ENCODE peak calls at places on chromosome 4, in four cellular contexts. V is GM23338, M is thyroid gland, D is lung. C is an unnamed sample. For H3K27me3, the result is how much of the 10 kb centered on the place peaks cover.

GRCh38 chr4:2348786-2349185 is 69.7 kb downstream of the ZFYVE28 start:
- DNase-seq in M (no peak), V (no peak), D (no peak), C (no peak)

GRCh38 chr4:122874194-122874593 is 47.6 kb downstream of the FGF2 start:
- DNase-seq in M (no peak), D (no peak), V (no peak), C (no peak)

GRCh38 chr4:6692806-6693205 is 872 bp upstream of the S100P start:
- DNase-seq in D (no peak), M (no peak), V (no peak), C (no peak)

GRCh38 chr4:102826105-102826889 is 1.1 kb downstream of the UBE2D3 start:
- DNase-seq in M (no peak), D (no peak), V (no peak), C (peak)

GRCh38 chr4:3530663-3531254 is 1.5 kb downstream of the LRPAP1 start:
- DNase-seq in D (no peak), V (no peak), M (no peak), C (no peak)

GRCh38 chr4:177487977-177488376 is 45.7 kb upstream of the AGA start:
- DNase-seq in D (no peak), M (no peak), V (no peak), C (no peak)

GRCh38 chr4:87363552-87363951 is 27.4 kb downstream of the HSD17B11 start:
- DNase-seq in M (no peak), V (no peak), D (no peak), C (no peak)

GRCh38 chr4:153788419-153789276 is at the start of gene SFRP2:
- DNase-seq in D (no peak), V (peak), M (peak), C (no peak)

GRCh38 chr4:789571-790465 is 36.1 kb downstream of the CPLX1 start:
- DNase-seq in D (no peak), V (no peak), M (no peak), C (no peak)

GRCh38 chr4:1813231-1813630 is 20.1 kb downstream of the FGFR3 start:
- DNase-seq in D (no peak), V (no peak), M (no peak), C (no peak)

GRCh38 chr4:148053298-148054003 is 321.6 kb downstream of the ARHGAP10 start:
- DNase-seq in V (no peak), M (no peak), D (no peak), C (no peak)

GRCh38 chr4:27638163-27638915 is 777.7 kb downstream of the STIM2 start:
- DNase-seq in D (no peak), V (no peak), M (no peak), C (no peak)

GRCh38 chr4:15930314-15930713 is 8.2 kb downstream of the FGFBP1 start:
- DNase-seq in D (no peak), V (no peak), M (peak), C (no peak)

GRCh38 chr4:39521253-39521908 is 5.9 kb downstream of the UGDH start:
- DNase-seq in V (no peak), M (no peak), D (no peak), C (no peak)

GRCh38 chr4:71367546-71367945 is 28.7 kb downstream of the SLC4A4 start:
- DNase-seq in M (no peak), V (no peak), D (no peak), C (no peak)

GRCh38 chr4:93791570-93792195 is 36.9 kb upstream of the ATOH1 start:
- DNase-seq in V (peak), D (peak), M (peak), C (peak)

GRCh38 chr4:154507170-154507569 is 15.6 kb upstream of the DCHS2 start:
- DNase-seq in V (peak), D (no peak), M (peak), C (no peak)

GRCh38 chr4:155434904-155435303 is 58.1 kb upstream of the MAP9 start:
- DNase-seq in V (no peak), M (no peak), D (no peak), C (no peak)

GRCh38 chr4:39480902-39481695 is 22.2 kb downstream of the LIAS start:
- DNase-seq in M (no peak), D (no peak), V (no peak), C (no peak)

GRCh38 chr4:123848615-123849014 is 452.0 kb downstream of the SPRY1 start:
- DNase-seq in D (no peak), V (no peak), M (no peak), C (no peak)

GRCh38 chr4:145580906-145581305 is 38.3 kb upstream of the MMAA start:
- DNase-seq in V (no peak), M (no peak), D (no peak), C (no peak)

GRCh38 chr4:87014284-87014782 is 79.5 kb downstream of the AFF1 start:
- DNase-seq in M (no peak), V (no peak), D (no peak), C (no peak)

GRCh38 chr4:138561906-138562305 is 319.8 kb upstream of the SLC7A11 start:
- DNase-seq in M (no peak), D (no peak), V (no peak), C (no peak)

GRCh38 chr4:72767903-72768817 is 199.1 kb upstream of the ADAMTS3 start:
- DNase-seq in D (no peak), M (peak), V (no peak), C (no peak)

GRCh38 chr4:74654230-74654681 is 140.1 kb downstream of the BTC start:
- DNase-seq in M (no peak), V (no peak), D (no peak), C (no peak)

GRCh38 chr4:15479089-15479912 is 9.6 kb downstream of the CC2D2A start:
- DNase-seq in V (peak), D (peak), M (peak), C (peak)

GRCh38 chr4:89136525-89136924 is 25.2 kb downstream of the TIGD2 start:
- DNase-seq in V (no peak), M (no peak), D (no peak), C (no peak)

GRCh38 chr4:153483432-153484418 is 17.6 kb downstream of the TMEM131L start:
- DNase-seq in V (no peak), M (no peak), D (no peak), C (no peak)

GRCh38 chr4:8841678-8842268 is 29.9 kb downstream of the HMX1 start:
- DNase-seq in M (no peak), V (no peak), D (no peak), C (no peak)

GRCh38 chr4:8840006-8840793 is 31.4 kb downstream of the HMX1 start:
- DNase-seq in M (no peak), D (no peak), V (peak), C (no peak)

GRCh38 chr4:8842614-8843013 is 29.0 kb downstream of the HMX1 start:
- DNase-seq in M (no peak), V (no peak), D (no peak), C (no peak)

GRCh38 chr4:8838911-8839431 is 32.7 kb downstream of the HMX1 start:
- DNase-seq in D (no peak), M (no peak), V (no peak), C (no peak)

GRCh38 chr4:8840816-8841455 is 30.7 kb downstream of the HMX1 start:
- DNase-seq in M (no peak), V (no peak), D (no peak), C (no peak)
- TF ChIP-seq CTCF in M (no peak), V (no peak), D (no peak), C (no peak)

GRCh38 chr4:139973015-139973414 is 181.0 kb downstream of the MAML3 start:
- DNase-seq in D (no peak), V (peak), M (no peak), C (no peak)
- H3K27me3 ChIP-seq in D (under half), V (half or more), M (under half), C (under half)

DNA sequence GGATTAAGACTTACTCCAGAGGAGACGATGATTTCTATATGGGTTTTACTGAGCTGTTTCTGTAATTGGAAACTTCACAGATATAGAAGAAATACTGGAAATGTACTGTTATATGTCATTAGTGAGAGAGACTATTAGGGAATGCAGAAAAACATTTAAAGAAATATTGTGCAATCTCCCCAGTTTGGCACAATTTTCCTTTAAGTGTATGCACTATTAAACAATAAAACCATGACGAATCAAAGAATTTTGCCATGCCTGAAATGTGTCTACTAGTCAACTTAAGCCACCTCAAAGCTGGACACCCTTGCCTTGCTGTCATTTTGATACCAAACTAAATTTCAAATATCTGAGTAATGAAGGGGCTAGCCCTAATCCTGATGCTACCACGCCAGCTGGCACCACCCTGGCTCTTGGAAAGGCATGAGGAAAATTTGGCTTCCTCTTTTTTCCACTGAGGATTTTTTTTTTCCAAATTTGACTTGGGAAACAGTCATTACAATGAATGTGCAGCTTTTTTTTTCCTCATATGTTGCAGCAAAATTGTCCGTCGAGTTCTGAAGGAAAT is 36.1 kb downstream of the MTTP start:
- DNase-seq in M (no peak), V (no peak), D (no peak), C (no peak)
- H3K4me3 ChIP-seq in M (no peak), V (no peak), D (no peak), C (no peak)

DNA sequence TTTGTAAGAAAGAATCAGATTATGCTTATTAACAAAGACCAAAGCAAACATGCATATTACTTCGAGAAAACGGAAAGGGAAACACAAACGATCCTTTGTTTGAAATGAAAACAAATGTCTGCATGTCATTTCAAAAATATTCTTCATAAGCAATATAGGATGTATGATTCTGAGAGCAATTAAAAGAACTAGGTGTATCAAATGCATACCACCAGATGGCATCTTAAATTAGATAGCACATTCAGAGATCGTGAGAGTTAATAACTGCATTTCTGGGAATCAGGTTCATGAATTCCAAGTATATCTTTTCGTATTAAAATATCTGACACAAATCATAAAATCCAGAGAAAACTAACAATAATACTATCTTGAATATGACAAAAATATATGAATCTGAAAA is 159.5 kb downstream of the PPP3CA start:
- DNase-seq in D (no peak), V (no peak), M (no peak), C (no peak)
- TF ChIP-seq CTCF in D (no peak), V (no peak), M (no peak), C (peak)

DNA sequence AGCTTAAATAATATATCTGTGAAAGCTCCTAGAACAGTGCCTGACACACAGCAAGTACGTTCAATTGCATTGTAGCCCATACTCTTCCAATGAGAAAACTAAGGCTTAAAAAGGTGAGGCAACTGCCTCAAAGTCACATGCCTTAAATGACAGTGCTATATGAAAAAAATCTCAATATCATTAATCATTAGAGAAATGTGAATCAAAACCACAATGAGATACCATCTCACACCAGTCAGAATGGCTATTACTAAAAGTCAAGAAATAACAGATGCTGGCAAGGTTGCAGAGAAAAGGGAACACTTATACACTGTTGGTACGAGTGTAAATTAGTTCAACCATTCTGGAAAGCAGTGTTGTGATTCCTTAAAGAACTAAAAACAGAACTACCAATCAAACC is 151.3 kb downstream of the CHIC2 start:
- DNase-seq in M (no peak), D (no peak), V (no peak), C (no peak)
- H3K27me3 ChIP-seq in M (under half), D (under half), V (under half), C (under half)

GRCh38 chr4:165210566-165210965 is 3.2 kb downstream of the KLHL2 start:
- DNase-seq in V (no peak), D (no peak), M (no peak), C (no peak)

GRCh38 chr4:165208322-165208652 is 926 bp downstream of the KLHL2 start:
- DNase-seq in M (peak), V (no peak), D (no peak), C (no peak)

GRCh38 chr4:165208741-165209388 is 1.5 kb downstream of the KLHL2 start:
- DNase-seq in V (no peak), M (peak), D (no peak), C (no peak)

GRCh38 chr4:165207431-165208321 is at the start of gene KLHL2:
- DNase-seq in M (peak), V (peak), D (peak), C (peak)

DNA sequence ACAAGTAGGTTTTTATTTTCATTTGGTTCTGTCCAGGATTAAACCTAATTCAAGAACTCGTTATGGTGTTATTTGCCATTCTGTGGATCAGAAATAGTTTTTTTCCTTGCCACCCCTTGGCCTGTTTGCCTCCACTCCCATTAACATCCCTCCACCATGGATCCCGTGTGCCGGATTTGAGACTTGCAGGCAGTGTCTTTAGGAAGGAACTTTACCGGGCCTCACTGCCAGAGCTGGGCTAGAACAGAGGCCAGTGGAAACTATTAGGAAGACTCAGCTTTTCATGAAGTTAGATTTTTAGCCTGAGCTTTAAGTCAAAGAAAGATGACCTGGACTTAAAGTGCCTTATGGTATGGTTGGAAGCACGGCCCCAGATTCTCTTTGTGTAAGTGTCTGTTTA is 2.4 kb downstream of the KLHL2 start:
- DNase-seq in V (no peak), M (no peak), D (no peak), C (no peak)
- H3K4me3 ChIP-seq in V (no peak), M (no peak), D (no peak), C (no peak)

DNA sequence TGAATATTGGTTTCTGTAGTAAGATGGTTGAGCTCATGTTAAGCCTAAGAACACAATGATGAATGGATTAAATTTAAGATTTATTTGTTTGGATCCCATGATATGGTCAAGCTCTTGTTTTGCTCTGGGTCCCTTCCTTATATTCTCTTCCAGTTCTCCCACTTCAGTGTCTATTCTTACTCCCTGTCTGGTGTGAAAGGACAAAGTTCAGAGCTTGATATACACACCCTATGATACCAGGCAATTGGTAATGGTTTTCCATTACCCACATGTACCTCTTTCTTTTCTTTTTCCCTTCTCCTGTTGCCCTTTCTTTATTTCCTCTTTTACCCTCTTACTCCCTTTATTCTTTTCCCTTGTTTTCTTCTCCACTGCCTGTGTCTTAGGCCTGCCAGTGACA is 223.6 kb downstream of the RAPGEF2 start:
- DNase-seq in V (no peak), D (no peak), M (no peak), C (no peak)
- TF ChIP-seq CTCF in V (no peak), D (no peak), M (no peak), C (no peak)

C was measured in GM06990.